ENCODE peak calls at places on chromosomes 2 and 18, in nine cellular contexts. U, X, E, V, Y, A, B, P and W are unnamed samples.

GRCh38 chr2:97996679-97997078 is 931 bp upstream of the TMEM131 start:
- DNase-seq in U (no peak), X (no peak), E (no peak), V (no peak), Y (no peak), A (no peak), B (no peak), P (no peak), W (no peak)

GRCh38 chr18:9661564-9661963 is 46.5 kb upstream of the RAB31 start:
- DNase-seq in U (no peak), X (peak), E (no peak), V (no peak), Y (no peak), A (no peak), B (no peak), P (no peak), W (no peak)

GRCh38 chr2:200378652-200379290 is 72.3 kb downstream of the SPATS2L start:
- DNase-seq in U (no peak), X (no peak), E (no peak), V (no peak), Y (no peak), A (no peak), B (no peak), P (no peak), W (no peak)

GRCh38 chr2:138827426-138828054 is 47.4 kb upstream of the NXPH2 start:
- DNase-seq in U (peak), X (peak), E (peak), V (no peak), Y (peak), A (peak), B (peak), P (no peak), W (peak)

GRCh38 chr2:99822487-99823218 is 319.7 kb downstream of the AFF3 start:
- DNase-seq in U (no peak), X (no peak), E (no peak), V (no peak), Y (no peak), A (no peak), B (no peak), P (no peak), W (no peak)

GRCh38 chr2:52976132-52976949 is 791.3 kb upstream of the CHAC2 start:
- DNase-seq in U (peak), X (no peak), E (peak), V (no peak), Y (peak), A (no peak), B (peak), P (no peak), W (no peak)

GRCh38 chr2:189933911-189934399 is 128.6 kb downstream of the MSTN start:
- DNase-seq in U (no peak), X (no peak), E (no peak), V (no peak), Y (peak), A (no peak), B (no peak), P (no peak), W (no peak)

GRCh38 chr2:230472619-230473018 is 56.6 kb downstream of the SP100 start:
- DNase-seq in U (no peak), X (no peak), E (no peak), V (no peak), Y (peak), A (no peak), B (peak), P (no peak), W (no peak)

GRCh38 chr2:238513346-238513745 is 86.6 kb downstream of the ASB1 start:
- DNase-seq in U (peak), X (peak), E (peak), V (no peak), Y (no peak), A (peak), B (peak), P (no peak), W (peak)

GRCh38 chr2:69305712-69306611 is 81.1 kb downstream of the GFPT1 start:
- DNase-seq in U (no peak), X (no peak), E (no peak), V (no peak), Y (no peak), A (peak), B (no peak), P (no peak), W (no peak)

GRCh38 chr18:10259934-10260333 is 194.5 kb upstream of the APCDD1 start:
- DNase-seq in U (no peak), X (no peak), E (no peak), V (no peak), Y (no peak), A (no peak), B (no peak), P (no peak), W (no peak)

GRCh38 chr2:218375212-218375611 is 6.9 kb upstream of the SLC11A1 start:
- DNase-seq in U (no peak), X (no peak), E (no peak), V (no peak), Y (no peak), A (no peak), B (no peak), P (no peak), W (no peak)

GRCh38 chr2:172086349-172087190 is 1.3 kb downstream of the DLX1 start:
- DNase-seq in U (peak), X (no peak), E (peak), V (no peak), Y (no peak), A (peak), B (no peak), P (peak), W (peak)

GRCh38 chr2:239247401-239248245 is 153.2 kb downstream of the HDAC4 start:
- DNase-seq in U (no peak), X (no peak), E (peak), V (peak), Y (peak), A (no peak), B (peak), P (no peak), W (no peak)

GRCh38 chr2:226140594-226140993 is 659.0 kb downstream of the IRS1 start:
- DNase-seq in U (no peak), X (no peak), E (no peak), V (no peak), Y (no peak), A (no peak), B (no peak), P (no peak), W (no peak)

GRCh38 chr2:166610180-166610919 is 116.3 kb upstream of the SCN7A start:
- DNase-seq in U (no peak), X (no peak), E (no peak), V (peak), Y (no peak), A (no peak), B (no peak), P (no peak), W (no peak)

GRCh38 chr2:191230174-191230573 is 15.0 kb upstream of the MYO1B start:
- DNase-seq in U (no peak), X (no peak), E (no peak), V (no peak), Y (no peak), A (no peak), B (no peak), P (no peak), W (no peak)

GRCh38 chr2:111918383-111918806 is 20.0 kb downstream of the MERTK start:
- DNase-seq in U (no peak), X (peak), E (no peak), V (no peak), Y (no peak), A (no peak), B (no peak), P (no peak), W (no peak)

GRCh38 chr2:168056242-168056641 is 191.2 kb downstream of the STK39 start:
- DNase-seq in U (no peak), X (no peak), E (no peak), V (no peak), Y (no peak), A (no peak), B (no peak), P (no peak), W (no peak)

GRCh38 chr18:76379226-76380126 is 115.6 kb downstream of the ZNF516 start:
- DNase-seq in U (no peak), X (no peak), E (no peak), V (peak), Y (no peak), A (no peak), B (no peak), P (no peak), W (no peak)

GRCh38 chr2:132991464-132992045 is 321.6 kb upstream of the LYPD1 start:
- DNase-seq in U (no peak), X (no peak), E (no peak), V (no peak), Y (no peak), A (no peak), B (no peak), P (no peak), W (no peak)
- TF ChIP-seq CTCF in U (no peak), X (no peak), E (no peak), V (no peak), Y (no peak), A (no peak), B (no peak), P (no peak), W (no peak)

GRCh38 chr18:55465313-55465712 is 122.7 kb downstream of the TCF4 start:
- DNase-seq in U (no peak), X (no peak), E (no peak), V (no peak), Y (no peak), A (no peak), B (no peak), P (no peak), W (no peak)
- TF ChIP-seq CTCF in U (no peak), X (no peak), E (no peak), V (no peak), Y (no peak), A (no peak), B (no peak), P (no peak), W (no peak)

GRCh38 chr2:74572178-74572925 is 17.8 kb downstream of the DOK1 start:
- DNase-seq in U (no peak), X (no peak), E (no peak), V (no peak), Y (peak), A (no peak), B (no peak), P (no peak), W (no peak)
- TF ChIP-seq CTCF in U (no peak), X (peak), E (no peak), V (no peak), Y (no peak), A (peak), B (no peak), P (no peak), W (peak)

GRCh38 chr2:240578488-240578887 is 8.0 kb upstream of the CAPN10 start:
- DNase-seq in U (no peak), X (no peak), E (no peak), V (no peak), Y (no peak), A (no peak), B (no peak), P (no peak), W (no peak)

GRCh38 chr2:240579071-240579762 is 7.3 kb upstream of the CAPN10 start:
- DNase-seq in U (no peak), X (no peak), E (no peak), V (no peak), Y (no peak), A (no peak), B (no peak), P (no peak), W (no peak)

GRCh38 chr2:240581811-240582210 is 4.7 kb upstream of the CAPN10 start:
- DNase-seq in U (no peak), X (no peak), E (no peak), V (no peak), Y (no peak), A (no peak), B (no peak), P (no peak), W (no peak)

GRCh38 chr2:240578110-240578450 is 8.5 kb upstream of the CAPN10 start:
- DNase-seq in U (no peak), X (no peak), E (no peak), V (no peak), Y (no peak), A (no peak), B (no peak), P (no peak), W (no peak)

DNA sequence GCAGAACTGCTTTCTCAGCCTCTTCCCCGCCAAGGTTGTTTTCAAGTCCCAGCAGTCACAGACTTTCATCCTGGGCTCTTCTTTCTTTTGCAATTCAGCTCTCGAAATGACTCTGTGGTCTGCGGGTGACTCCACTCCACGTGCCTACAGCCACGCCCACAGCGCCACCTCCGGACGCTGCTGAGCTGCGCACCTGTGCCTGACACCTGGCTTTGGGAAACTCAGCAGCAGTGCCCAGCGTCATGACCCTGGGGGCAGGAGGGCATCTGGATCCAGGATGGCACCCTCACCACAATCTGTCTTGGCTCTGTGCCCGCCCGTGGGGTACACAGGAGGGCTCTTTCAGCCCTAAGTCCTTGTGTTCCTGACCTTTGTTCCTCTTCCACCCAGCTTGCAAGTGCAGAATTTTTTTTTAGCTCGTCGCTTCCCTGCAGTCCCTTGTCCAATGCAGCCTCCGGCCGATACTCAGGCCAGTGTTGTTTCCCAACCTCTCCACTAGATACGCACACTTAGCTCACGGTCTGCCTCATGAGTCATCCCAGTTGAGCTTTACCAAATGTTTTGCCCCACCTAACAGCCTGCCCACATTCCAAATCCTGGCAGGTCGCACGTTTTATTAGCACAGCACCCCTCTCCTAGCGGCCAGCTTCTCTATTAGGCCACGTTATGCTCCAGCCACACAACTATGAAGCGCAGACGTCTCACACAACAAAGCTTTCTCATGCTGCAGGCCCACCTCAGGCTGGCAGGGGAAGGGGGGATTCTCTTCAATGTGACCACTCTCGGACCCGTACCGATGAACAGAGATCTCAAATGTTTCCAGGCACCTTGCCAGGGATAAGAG is 6.5 kb upstream of the CAPN10 start:
- DNase-seq in U (peak), X (no peak), E (peak), V (peak), Y (peak), A (peak), B (peak), P (no peak), W (peak)
- TF ChIP-seq CTCF in U (peak), X (peak), E (peak), V (no peak), Y (peak), A (peak), B (no peak), P (peak), W (peak)

GRCh38 chr2:177754476-177754873 is 318.1 kb downstream of the PDE11A start:
- DNase-seq in U (no peak), X (peak), E (no peak), V (no peak), Y (no peak), A (no peak), B (no peak), P (no peak), W (no peak)

GRCh38 chr2:177759443-177759842 is 313.1 kb downstream of the PDE11A start:
- DNase-seq in U (no peak), X (no peak), E (no peak), V (no peak), Y (no peak), A (no peak), B (no peak), P (no peak), W (no peak)

GRCh38 chr2:177753682-177754475 is 318.7 kb downstream of the PDE11A start:
- DNase-seq in U (peak), X (peak), E (no peak), V (peak), Y (no peak), A (no peak), B (peak), P (no peak), W (no peak)

GRCh38 chr2:177756346-177756745 is 316.2 kb downstream of the PDE11A start:
- DNase-seq in U (no peak), X (no peak), E (no peak), V (no peak), Y (no peak), A (no peak), B (no peak), P (no peak), W (no peak)

GRCh38 chr2:177758591-177759371 is 313.8 kb downstream of the PDE11A start:
- DNase-seq in U (peak), X (peak), E (peak), V (no peak), Y (no peak), A (no peak), B (peak), P (no peak), W (no peak)
- TF ChIP-seq CTCF in U (peak), X (peak), E (peak), V (peak), Y (peak), A (no peak), B (peak), P (peak), W (no peak)

GRCh38 chr18:38909972-38910371 is 1344.4 kb upstream of the CELF4 start:
- DNase-seq in U (no peak), X (no peak), E (no peak), V (no peak), Y (no peak), A (no peak), B (no peak), P (no peak), W (no peak)
- TF ChIP-seq CTCF in U (no peak), X (no peak), E (no peak), V (no peak), Y (no peak), A (no peak), B (no peak), P (no peak), W (no peak)

GRCh38 chr2:40823465-40823864 is 371.6 kb upstream of the SLC8A1 start:
- DNase-seq in U (no peak), X (no peak), E (no peak), V (no peak), Y (no peak), A (no peak), B (no peak), P (no peak), W (no peak)

GRCh38 chr2:40814621-40815020 is 362.7 kb upstream of the SLC8A1 start:
- DNase-seq in U (no peak), X (no peak), E (no peak), V (no peak), Y (no peak), A (no peak), B (no peak), P (no peak), W (no peak)

GRCh38 chr2:40824269-40824668 is 372.4 kb upstream of the SLC8A1 start:
- DNase-seq in U (no peak), X (no peak), E (no peak), V (no peak), Y (no peak), A (no peak), B (no peak), P (no peak), W (no peak)

DNA sequence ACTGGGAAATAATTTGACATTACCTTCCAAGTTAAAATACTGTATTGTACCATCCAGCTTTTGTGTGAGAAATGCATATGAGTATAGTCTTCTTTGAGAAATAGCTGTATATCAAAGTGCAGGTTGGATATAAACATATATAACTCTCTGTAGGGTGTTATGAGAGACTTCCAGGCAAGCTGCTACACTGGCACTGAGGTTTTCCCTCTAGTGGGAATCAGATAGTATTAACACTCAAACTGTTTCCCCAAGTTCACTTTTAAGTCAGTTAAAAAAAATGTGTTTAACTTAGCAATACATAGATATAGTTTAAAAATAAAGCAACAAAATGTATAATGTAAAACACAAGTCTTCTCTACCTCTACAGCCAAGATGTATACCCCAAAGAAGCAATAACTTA is 368.4 kb upstream of the SLC8A1 start:
- DNase-seq in U (no peak), X (no peak), E (no peak), V (no peak), Y (no peak), A (no peak), B (no peak), P (no peak), W (no peak)
- TF ChIP-seq CTCF in U (no peak), X (no peak), E (no peak), V (peak), Y (no peak), A (no peak), B (no peak), P (no peak), W (no peak)